ENCODE peak calls at places on chromosomes 5 and 9, in eight cellular contexts. L, X, I, D, N, C, H and U are unnamed samples.

GRCh38 chr9:121725008-121725795 is 73.8 kb downstream of the DAB2IP start:
- DNase-seq in L (no peak), X (peak), I (no peak), D (no peak), N (no peak), C (no peak), H (no peak), U (no peak)

GRCh38 chr5:145568581-145568980 is 266.6 kb downstream of the PRELID2 start:
- DNase-seq in L (no peak), X (peak), I (no peak), D (no peak), N (no peak), C (no peak), H (no peak), U (no peak)

GRCh38 chr5:148843510-148844318 is 17.3 kb downstream of the ADRB2 start:
- DNase-seq in L (no peak), X (peak), I (no peak), D (no peak), N (no peak), C (no peak), H (no peak), U (no peak)

GRCh38 chr9:72526901-72527800 is 5.7 kb downstream of the TMC1 start:
- DNase-seq in L (peak), X (peak), I (peak), D (no peak), N (peak), C (peak), H (peak), U (peak)

GRCh38 chr9:85740821-85741111 is 988 bp downstream of the AGTPBP1 start:
- DNase-seq in L (no peak), X (peak), I (no peak), D (no peak), N (no peak), C (peak), H (no peak), U (peak)

GRCh38 chr5:37696190-37697021 is 143.4 kb downstream of the GDNF start:
- DNase-seq in L (peak), X (peak), I (peak), D (no peak), N (no peak), C (peak), H (no peak), U (no peak)

GRCh38 chr5:72015103-72015548 is 92.1 kb upstream of the MAP1B start:
- DNase-seq in L (peak), X (no peak), I (peak), D (peak), N (no peak), C (peak), H (no peak), U (peak)

GRCh38 chr5:50853151-50853550 is 186.7 kb downstream of the PARP8 start:
- DNase-seq in L (no peak), X (no peak), I (no peak), D (no peak), N (no peak), C (no peak), H (peak), U (peak)

DNA sequence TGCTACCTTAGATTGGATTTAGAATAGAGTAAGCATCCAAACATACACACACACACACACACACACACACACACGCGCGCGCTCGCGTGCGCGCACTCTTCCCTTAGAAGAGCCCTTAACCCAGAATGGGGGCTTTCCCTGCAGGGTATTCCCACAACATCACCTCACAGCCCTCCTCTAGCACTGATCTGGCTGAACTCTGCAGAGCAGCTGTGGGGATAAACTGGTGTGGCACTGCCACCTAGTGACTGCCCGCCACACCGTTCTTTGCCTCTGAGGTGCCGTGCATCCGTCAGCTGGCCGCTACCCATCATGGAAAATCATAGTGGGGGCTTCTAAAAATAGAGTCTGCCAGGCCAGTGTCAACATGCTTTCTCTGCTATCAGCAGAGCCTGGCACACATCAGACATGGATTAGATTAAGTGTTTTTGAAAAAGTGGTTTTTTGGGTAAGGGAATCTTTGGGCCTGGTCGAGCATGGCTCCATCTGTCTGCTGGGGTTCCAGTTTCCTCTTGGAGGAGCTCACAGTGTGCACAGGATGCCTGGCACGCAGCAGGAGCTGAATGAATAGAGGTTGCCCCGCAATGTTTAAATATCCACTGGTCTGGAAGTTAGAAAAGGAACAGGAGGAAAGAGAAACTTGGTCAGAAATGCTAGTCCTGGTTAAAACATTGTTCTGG is 88.1 kb downstream of the KCNN2 start:
- DNase-seq in L (peak), X (peak), I (peak), D (peak), N (peak), C (peak), H (peak), U (peak)
- TF ChIP-seq CTCF in L (peak), X (peak), I (peak), D (peak), N (peak), C (peak), H (peak), U (peak)

GRCh38 chr9:70881321-70881720 is 240.1 kb downstream of the TRPM3 start:
- DNase-seq in L (no peak), X (no peak), I (no peak), D (no peak), N (no peak), C (no peak), H (no peak), U (no peak)

GRCh38 chr9:70884276-70884675 is 237.1 kb downstream of the TRPM3 start:
- DNase-seq in L (no peak), X (no peak), I (no peak), D (no peak), N (no peak), C (no peak), H (no peak), U (no peak)

GRCh38 chr9:70888471-70888870 is 232.9 kb downstream of the TRPM3 start:
- DNase-seq in L (no peak), X (no peak), I (no peak), D (no peak), N (no peak), C (no peak), H (no peak), U (no peak)

GRCh38 chr9:70880523-70880922 is 240.9 kb downstream of the TRPM3 start:
- DNase-seq in L (no peak), X (no peak), I (no peak), D (no peak), N (no peak), C (no peak), H (no peak), U (no peak)

GRCh38 chr9:70883056-70883455 is 238.4 kb downstream of the TRPM3 start:
- DNase-seq in L (no peak), X (peak), I (no peak), D (no peak), N (no peak), C (no peak), H (no peak), U (no peak)
- TF ChIP-seq MAX in L (no peak), X (no peak), I (no peak), D (no peak), N (no peak), C (no peak), H (no peak), U (no peak)

GRCh38 chr9:129815278-129815677 is 8.7 kb downstream of the TOR1A start:
- DNase-seq in L (no peak), X (no peak), I (no peak), D (no peak), N (no peak), C (no peak), H (no peak), U (no peak)

GRCh38 chr9:129812385-129812784 is 9.4 kb downstream of the TOR1B start:
- DNase-seq in L (no peak), X (no peak), I (no peak), D (no peak), N (no peak), C (no peak), H (no peak), U (no peak)

GRCh38 chr9:129816501-129817435 is 7.2 kb downstream of the TOR1A start:
- DNase-seq in L (no peak), X (no peak), I (no peak), D (no peak), N (no peak), C (no peak), H (no peak), U (peak)

GRCh38 chr9:129813661-129814060 is 10.3 kb downstream of the TOR1A start:
- DNase-seq in L (no peak), X (no peak), I (no peak), D (no peak), N (no peak), C (no peak), H (no peak), U (no peak)

DNA sequence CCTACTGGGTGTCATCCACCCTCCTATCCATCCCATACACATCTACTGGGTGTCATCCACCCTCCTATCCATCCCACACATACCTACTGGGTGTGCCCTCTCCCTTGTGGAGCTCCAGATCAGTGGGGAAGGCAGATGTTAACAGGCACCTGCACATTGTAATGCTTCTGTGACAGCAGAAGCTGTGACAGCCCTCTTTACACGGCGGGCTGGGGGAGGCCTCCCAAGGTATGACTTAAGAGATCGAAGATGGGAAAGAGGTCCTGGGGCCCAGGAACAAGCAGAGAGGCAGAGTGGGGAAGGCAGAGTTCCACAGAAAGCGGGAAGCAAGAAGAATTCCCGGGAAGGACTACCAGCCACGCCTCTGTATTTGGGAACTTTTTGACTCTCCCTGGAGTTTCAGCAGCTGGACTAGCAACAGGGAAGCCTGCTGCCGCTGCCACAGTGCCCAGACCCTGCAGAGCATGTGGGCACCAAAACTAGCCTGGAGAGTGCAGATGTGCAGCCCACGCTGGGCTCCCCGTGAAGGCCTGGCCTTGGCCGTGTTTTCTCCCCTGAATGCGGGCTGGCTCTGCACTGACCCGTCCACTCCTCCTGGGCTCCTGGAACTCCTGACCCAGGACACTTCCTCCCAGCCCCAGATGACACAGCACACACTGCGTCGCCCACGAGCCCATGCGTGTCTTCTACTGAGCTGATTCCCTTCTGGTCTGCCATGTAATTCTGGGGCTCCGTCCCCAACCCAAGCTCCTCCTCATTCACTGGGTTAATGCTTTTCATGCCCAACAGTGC is 9.3 kb downstream of the TOR1A start:
- DNase-seq in L (no peak), X (no peak), I (no peak), D (peak), N (no peak), C (no peak), H (no peak), U (no peak)
- TF ChIP-seq POLR2A in L (no peak), X (peak), I (no peak), D (peak), N (no peak), C (no peak), H (no peak), U (no peak)

DNA sequence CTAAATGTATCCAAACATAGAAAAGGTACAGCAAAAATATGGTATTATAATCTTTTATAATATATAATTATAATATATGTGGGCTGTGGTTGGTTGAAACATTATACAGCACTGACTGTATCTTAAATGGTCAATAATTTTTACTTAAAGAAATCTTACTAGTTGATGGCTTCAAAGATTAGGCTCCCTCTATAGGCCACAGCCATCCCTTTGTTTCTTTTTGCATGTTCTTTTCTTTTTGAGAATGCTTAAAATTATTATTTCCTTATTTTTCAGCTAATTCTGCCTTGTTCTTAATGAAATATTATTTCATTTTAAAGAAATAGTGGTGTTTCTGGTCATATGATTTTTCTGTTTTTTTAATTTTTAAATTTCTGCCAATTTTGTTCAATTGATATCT is 128.5 kb downstream of the MAST4 start:
- DNase-seq in L (no peak), X (no peak), I (no peak), D (no peak), N (no peak), C (no peak), H (no peak), U (no peak)
- TF ChIP-seq CTCF in L (peak), X (no peak), I (peak), D (no peak), N (no peak), C (no peak), H (no peak), U (no peak)

GRCh38 chr9:107639426-107639825 is 149.9 kb upstream of the KLF4 start:
- DNase-seq in L (no peak), X (peak), I (no peak), D (no peak), N (no peak), C (no peak), H (no peak), U (no peak)
- TF ChIP-seq MAX in L (no peak), X (no peak), I (no peak), D (no peak), N (no peak), C (no peak), H (no peak), U (no peak)

DNA sequence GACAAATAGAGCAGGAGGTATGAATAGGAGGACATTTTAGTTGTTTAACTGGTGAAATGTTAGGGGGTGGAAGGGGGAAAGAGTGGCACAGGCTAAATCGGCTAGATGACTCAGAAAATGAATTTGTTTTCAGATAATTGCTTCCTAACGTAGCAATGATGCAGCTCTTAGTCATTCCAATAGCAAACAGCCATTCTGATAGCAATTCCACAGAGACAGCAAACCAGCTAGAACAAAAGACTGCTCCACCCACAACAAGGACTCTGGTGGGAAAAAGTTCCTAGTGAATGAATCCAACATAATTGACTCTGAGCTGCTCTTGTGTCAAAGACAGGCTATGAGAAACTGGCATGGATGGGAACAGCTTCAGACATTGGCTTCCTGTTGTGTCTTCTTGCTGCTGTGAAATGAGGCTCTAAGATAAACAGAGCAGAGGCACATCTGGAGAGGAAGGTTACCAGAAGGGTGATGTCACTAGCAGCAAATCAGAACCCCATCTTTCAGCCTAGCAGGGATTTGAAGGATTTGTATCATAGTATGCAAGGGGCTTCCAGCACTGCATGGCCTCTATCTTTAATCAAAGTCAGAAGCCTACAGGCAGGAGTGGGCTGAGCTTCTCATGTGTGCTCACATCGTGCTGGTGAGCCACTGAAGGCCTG is 28.1 kb upstream of the F2RL1 start:
- DNase-seq in L (peak), X (peak), I (peak), D (no peak), N (no peak), C (peak), H (no peak), U (no peak)
- TF ChIP-seq POLR2A in L (no peak), X (peak), I (no peak), D (no peak), N (no peak), C (no peak), H (no peak), U (no peak)